ENCODE peak calls at places on chromosomes 12 and 14, in nine cellular contexts. I is kidney epithelial cell; J is glutamatergic neuron; Y is activated CD4-positive, alpha-beta T cell treated with anti-CD3 and anti-CD28 coated beads, Interleukin-2, amount 50 U/mL, for 4 hours; D is T-helper 9 cell; F is left ventricle myocardium superior; V is neural crest cell; H is DMS153; R is stromal cell of bone marrow. T is an unnamed sample.

GRCh38 chr14:91380116-91380515 is 37.5 kb downstream of the CCDC88C start:
- DNase-seq in I (no peak), J (no peak), Y (no peak), D (no peak), F (no peak), V (no peak), H (no peak), R (no peak), T (no peak)

GRCh38 chr14:30085943-30086342 is 158.3 kb upstream of the PRKD1 start:
- DNase-seq in I (no peak), J (no peak), Y (no peak), D (no peak), F (peak), V (no peak), H (no peak), R (no peak), T (no peak)

GRCh38 chr12:113030875-113031525 is 25.5 kb upstream of the DTX1 start:
- DNase-seq in I (no peak), J (peak), Y (no peak), D (no peak), F (no peak), V (peak), H (peak), R (peak), T (no peak)

GRCh38 chr14:59342516-59343484 is 122.4 kb downstream of the GPR135 start:
- DNase-seq in I (no peak), J (no peak), Y (no peak), D (no peak), F (peak), V (no peak), H (no peak), R (no peak), T (peak)

GRCh38 chr12:26347300-26347699 is 151.9 kb downstream of the SSPN start:
- DNase-seq in I (no peak), J (no peak), Y (no peak), D (no peak), F (no peak), V (no peak), H (no peak), R (no peak), T (no peak)

GRCh38 chr14:65356327-65356836 is 56.1 kb upstream of the FUT8 start:
- DNase-seq in I (peak), J (no peak), Y (peak), D (no peak), F (no peak), V (no peak), H (no peak), R (peak), T (no peak)

GRCh38 chr14:23555882-23556699 is at the start of gene THTPA:
- DNase-seq in I (peak), J (peak), Y (peak), D (peak), F (peak), V (peak), H (peak), R (peak), T (peak)

GRCh38 chr14:45526715-45527549 is 273.9 kb upstream of the MIS18BP1 start:
- DNase-seq in I (no peak), J (peak), Y (no peak), D (no peak), F (no peak), V (peak), H (peak), R (no peak), T (no peak)

GRCh38 chr12:4477133-4477532 is 31.5 kb upstream of the FGF6 start:
- DNase-seq in I (no peak), J (no peak), Y (no peak), D (no peak), F (no peak), V (no peak), H (no peak), R (no peak), T (no peak)

GRCh38 chr12:123075591-123076171 is 75.2 kb downstream of the PITPNM2 start:
- DNase-seq in I (no peak), J (peak), Y (peak), D (peak), F (no peak), V (peak), H (peak), R (no peak), T (no peak)

GRCh38 chr14:100223332-100224171 is 15.4 kb upstream of the YY1 start:
- DNase-seq in I (no peak), J (no peak), Y (no peak), D (no peak), F (no peak), V (no peak), H (no peak), R (no peak), T (peak)